ENCODE peak calls at places on chromosome 22, in six cellular contexts. One of them, this sample, is unnamed.

GRCh38 chr22:43481528-43482309 is 69.9 kb downstream of the MPPED1 start:
- DNase-seq in neural crest cell: no peak
- DNase-seq in BJ: no peak
- DNase-seq in HFF-Myc: no peak
- DNase-seq in dorsolateral prefrontal cortex: peak
- DNase-seq in glutamatergic neuron: no peak
- DNase-seq in this sample: no peak

GRCh38 chr22:47681766-47682165 is 919.3 kb downstream of the TBC1D22A start:
- DNase-seq in neural crest cell: no peak
- DNase-seq in HFF-Myc: no peak
- DNase-seq in BJ: no peak
- DNase-seq in dorsolateral prefrontal cortex: no peak
- DNase-seq in glutamatergic neuron: no peak
- DNase-seq in this sample: no peak

GRCh38 chr22:36775589-36775965 is 342 bp downstream of the IFT27 start:
- DNase-seq in HFF-Myc: no peak
- DNase-seq in BJ: no peak
- DNase-seq in neural crest cell: no peak
- DNase-seq in glutamatergic neuron: peak
- DNase-seq in dorsolateral prefrontal cortex: peak
- DNase-seq in this sample: no peak

GRCh38 chr22:49077586-49077985 is 750.1 kb downstream of the BRD1 start:
- DNase-seq in dorsolateral prefrontal cortex: no peak
- DNase-seq in neural crest cell: no peak
- DNase-seq in BJ: no peak
- DNase-seq in glutamatergic neuron: no peak
- DNase-seq in HFF-Myc: no peak
- DNase-seq in this sample: no peak

GRCh38 chr22:20131856-20132685 is 467 bp downstream of the ZDHHC8 start:
- DNase-seq in neural crest cell: no peak
- DNase-seq in HFF-Myc: no peak
- DNase-seq in dorsolateral prefrontal cortex: no peak
- DNase-seq in glutamatergic neuron: no peak
- DNase-seq in BJ: no peak
- DNase-seq in this sample: no peak

GRCh38 chr22:20057596-20058268 is 22.3 kb upstream of the DGCR8 start:
- DNase-seq in glutamatergic neuron: no peak
- DNase-seq in HFF-Myc: no peak
- DNase-seq in dorsolateral prefrontal cortex: no peak
- DNase-seq in BJ: no peak
- DNase-seq in neural crest cell: no peak
- DNase-seq in this sample: no peak

GRCh38 chr22:20430641-20431519 is 6.7 kb downstream of the SCARF2 start:
- DNase-seq in HFF-Myc: no peak
- DNase-seq in neural crest cell: peak
- DNase-seq in glutamatergic neuron: peak
- DNase-seq in BJ: no peak
- DNase-seq in dorsolateral prefrontal cortex: no peak
- DNase-seq in this sample: no peak

GRCh38 chr22:25081409-25081824 is 118.2 kb upstream of the CRYBB3 start:
- DNase-seq in neural crest cell: peak
- DNase-seq in glutamatergic neuron: peak
- DNase-seq in BJ: no peak
- DNase-seq in HFF-Myc: no peak
- DNase-seq in dorsolateral prefrontal cortex: no peak
- DNase-seq in this sample: no peak

GRCh38 chr22:44037519-44038370 is 13.6 kb downstream of the PARVB start:
- DNase-seq in BJ: peak
- DNase-seq in neural crest cell: no peak
- DNase-seq in HFF-Myc: peak
- DNase-seq in dorsolateral prefrontal cortex: peak
- DNase-seq in glutamatergic neuron: no peak
- DNase-seq in this sample: peak

GRCh38 chr22:39277135-39277607 is 32.4 kb upstream of the PDGFB start:
- DNase-seq in dorsolateral prefrontal cortex: no peak
- DNase-seq in HFF-Myc: no peak
- DNase-seq in glutamatergic neuron: no peak
- DNase-seq in neural crest cell: no peak
- DNase-seq in BJ: no peak
- DNase-seq in this sample: peak

GRCh38 chr22:40020956-40021355 is 26.2 kb downstream of the FAM83F start:
- DNase-seq in HFF-Myc: no peak
- DNase-seq in dorsolateral prefrontal cortex: no peak
- DNase-seq in neural crest cell: no peak
- DNase-seq in BJ: no peak
- DNase-seq in glutamatergic neuron: no peak
- DNase-seq in this sample: no peak

GRCh38 chr22:45007946-45008852 is 1.6 kb downstream of the PHF21B start:
- DNase-seq in dorsolateral prefrontal cortex: peak
- DNase-seq in glutamatergic neuron: peak
- DNase-seq in BJ: no peak
- DNase-seq in HFF-Myc: no peak
- DNase-seq in neural crest cell: peak
- DNase-seq in this sample: no peak

GRCh38 chr22:25153961-25154685 is 45.5 kb upstream of the CRYBB3 start:
- DNase-seq in glutamatergic neuron: no peak
- DNase-seq in neural crest cell: no peak
- DNase-seq in BJ: no peak
- DNase-seq in dorsolateral prefrontal cortex: no peak
- DNase-seq in HFF-Myc: no peak
- DNase-seq in this sample: no peak

GRCh38 chr22:24875862-24876506 is 70.0 kb downstream of the SGSM1 start:
- DNase-seq in BJ: no peak
- DNase-seq in HFF-Myc: no peak
- DNase-seq in glutamatergic neuron: no peak
- DNase-seq in neural crest cell: peak
- DNase-seq in dorsolateral prefrontal cortex: no peak
- DNase-seq in this sample: no peak

GRCh38 chr22:37932821-37933578 is 20.4 kb downstream of the C22orf23 start:
- DNase-seq in dorsolateral prefrontal cortex: no peak
- DNase-seq in neural crest cell: no peak
- DNase-seq in HFF-Myc: no peak
- DNase-seq in BJ: no peak
- DNase-seq in glutamatergic neuron: no peak
- DNase-seq in this sample: no peak

GRCh38 chr22:47176573-47177333 is 414.3 kb downstream of the TBC1D22A start:
- DNase-seq in dorsolateral prefrontal cortex: peak
- DNase-seq in neural crest cell: no peak
- DNase-seq in BJ: no peak
- DNase-seq in glutamatergic neuron: no peak
- DNase-seq in HFF-Myc: no peak
- DNase-seq in this sample: no peak

GRCh38 chr22:30047364-30047738 is 32.9 kb upstream of the HORMAD2 start:
- DNase-seq in HFF-Myc: no peak
- DNase-seq in glutamatergic neuron: no peak
- DNase-seq in dorsolateral prefrontal cortex: no peak
- DNase-seq in neural crest cell: no peak
- DNase-seq in BJ: no peak
- DNase-seq in this sample: no peak

GRCh38 chr22:35257321-35258143 is at the start of gene HMGXB4:
- DNase-seq in glutamatergic neuron: peak
- DNase-seq in neural crest cell: peak
- DNase-seq in dorsolateral prefrontal cortex: peak
- DNase-seq in HFF-Myc: peak
- DNase-seq in BJ: no peak
- DNase-seq in this sample: peak
- TF ChIP-seq CTCF in glutamatergic neuron: no peak
- TF ChIP-seq CTCF in neural crest cell: peak
- TF ChIP-seq CTCF in dorsolateral prefrontal cortex: peak
- TF ChIP-seq CTCF in HFF-Myc: no peak
- TF ChIP-seq CTCF in BJ: no peak
- TF ChIP-seq CTCF in this sample: no peak

GRCh38 chr22:50576070-50576469 is 2.2 kb downstream of the CPT1B start:
- DNase-seq in dorsolateral prefrontal cortex: no peak
- DNase-seq in glutamatergic neuron: peak
- DNase-seq in neural crest cell: peak
- DNase-seq in BJ: no peak
- DNase-seq in HFF-Myc: peak
- DNase-seq in this sample: no peak
- TF ChIP-seq CTCF in dorsolateral prefrontal cortex: no peak
- TF ChIP-seq CTCF in glutamatergic neuron: no peak
- TF ChIP-seq CTCF in neural crest cell: peak
- TF ChIP-seq CTCF in BJ: peak
- TF ChIP-seq CTCF in HFF-Myc: peak
- TF ChIP-seq CTCF in this sample: no peak

DNA sequence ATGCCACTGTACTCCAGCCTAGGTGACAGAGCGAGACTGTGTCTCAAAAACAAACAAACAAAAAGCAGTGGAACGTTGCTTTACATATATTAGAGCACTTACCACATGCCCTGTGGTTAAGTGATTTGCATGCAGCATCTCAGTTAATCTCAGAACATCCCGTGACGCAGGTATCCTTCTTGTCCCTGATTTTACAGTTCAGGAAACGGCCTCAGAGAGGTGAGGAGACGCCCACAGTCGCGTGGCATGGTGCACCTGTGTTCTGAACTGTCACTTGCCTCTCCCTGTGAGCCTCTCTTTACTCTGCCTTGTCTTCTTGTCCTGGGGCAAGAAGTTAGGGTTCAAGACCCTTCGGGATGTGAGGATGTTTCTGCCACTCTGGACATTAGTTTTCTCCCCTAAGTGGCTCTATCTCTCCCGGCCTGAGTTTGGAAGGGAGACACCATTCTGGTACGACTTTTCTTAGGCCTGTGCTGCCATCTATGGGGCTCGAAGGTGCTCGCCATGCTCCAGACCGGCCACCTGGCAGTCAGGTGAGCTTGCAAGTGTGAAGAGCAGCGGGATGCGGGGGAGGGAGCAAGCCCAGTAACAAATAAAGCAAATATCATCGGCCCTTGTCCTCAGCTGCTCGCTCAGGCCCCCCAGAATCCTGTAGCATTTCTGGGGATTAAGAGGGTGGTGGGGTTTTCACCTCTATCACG is 25.6 kb downstream of the YWHAH start:
- DNase-seq in neural crest cell: peak
- DNase-seq in dorsolateral prefrontal cortex: peak
- DNase-seq in glutamatergic neuron: peak
- DNase-seq in HFF-Myc: no peak
- DNase-seq in BJ: no peak
- DNase-seq in this sample: peak
- TF ChIP-seq CTCF in neural crest cell: peak
- TF ChIP-seq CTCF in dorsolateral prefrontal cortex: no peak
- TF ChIP-seq CTCF in glutamatergic neuron: no peak
- TF ChIP-seq CTCF in HFF-Myc: peak
- TF ChIP-seq CTCF in BJ: peak
- TF ChIP-seq CTCF in this sample: peak

GRCh38 chr22:22703715-22704114 is 59.3 kb downstream of the GGTLC2 start:
- DNase-seq in glutamatergic neuron: no peak
- DNase-seq in dorsolateral prefrontal cortex: no peak
- DNase-seq in HFF-Myc: no peak
- DNase-seq in BJ: no peak
- DNase-seq in neural crest cell: no peak
- DNase-seq in this sample: no peak

GRCh38 chr22:22700631-22701030 is 56.2 kb downstream of the GGTLC2 start:
- DNase-seq in neural crest cell: no peak
- DNase-seq in glutamatergic neuron: no peak
- DNase-seq in HFF-Myc: no peak
- DNase-seq in dorsolateral prefrontal cortex: no peak
- DNase-seq in BJ: no peak
- DNase-seq in this sample: no peak

GRCh38 chr22:22704156-22704946 is 59.9 kb downstream of the GGTLC2 start:
- DNase-seq in neural crest cell: no peak
- DNase-seq in HFF-Myc: no peak
- DNase-seq in glutamatergic neuron: no peak
- DNase-seq in dorsolateral prefrontal cortex: no peak
- DNase-seq in BJ: no peak
- DNase-seq in this sample: no peak

GRCh38 chr22:22702874-22703570 is 58.6 kb downstream of the GGTLC2 start:
- DNase-seq in dorsolateral prefrontal cortex: no peak
- DNase-seq in BJ: no peak
- DNase-seq in neural crest cell: no peak
- DNase-seq in glutamatergic neuron: no peak
- DNase-seq in HFF-Myc: no peak
- DNase-seq in this sample: no peak

GRCh38 chr22:22702159-22702873 is 57.9 kb downstream of the GGTLC2 start:
- DNase-seq in glutamatergic neuron: no peak
- DNase-seq in BJ: no peak
- DNase-seq in dorsolateral prefrontal cortex: no peak
- DNase-seq in HFF-Myc: no peak
- DNase-seq in neural crest cell: no peak
- DNase-seq in this sample: no peak
- TF ChIP-seq CTCF in glutamatergic neuron: no peak
- TF ChIP-seq CTCF in BJ: peak
- TF ChIP-seq CTCF in dorsolateral prefrontal cortex: no peak
- TF ChIP-seq CTCF in HFF-Myc: peak
- TF ChIP-seq CTCF in neural crest cell: peak
- TF ChIP-seq CTCF in this sample: no peak

GRCh38 chr22:42270178-42270511 is 308 bp downstream of the TCF20 start:
- DNase-seq in BJ: no peak
- DNase-seq in dorsolateral prefrontal cortex: no peak
- DNase-seq in neural crest cell: no peak
- DNase-seq in HFF-Myc: no peak
- DNase-seq in glutamatergic neuron: peak
- DNase-seq in this sample: no peak

GRCh38 chr22:42270512-42271190 is at the start of gene TCF20:
- DNase-seq in neural crest cell: peak
- DNase-seq in BJ: no peak
- DNase-seq in glutamatergic neuron: peak
- DNase-seq in HFF-Myc: no peak
- DNase-seq in dorsolateral prefrontal cortex: peak
- DNase-seq in this sample: no peak

GRCh38 chr22:42268852-42269406 is 1.5 kb downstream of the TCF20 start:
- DNase-seq in HFF-Myc: no peak
- DNase-seq in dorsolateral prefrontal cortex: no peak
- DNase-seq in glutamatergic neuron: no peak
- DNase-seq in BJ: no peak
- DNase-seq in neural crest cell: no peak
- DNase-seq in this sample: no peak

GRCh38 chr22:42271191-42271813 is 849 bp upstream of the TCF20 start:
- DNase-seq in neural crest cell: no peak
- DNase-seq in glutamatergic neuron: no peak
- DNase-seq in BJ: no peak
- DNase-seq in HFF-Myc: no peak
- DNase-seq in dorsolateral prefrontal cortex: no peak
- DNase-seq in this sample: no peak

GRCh38 chr22:42269407-42270177 is 861 bp downstream of the TCF20 start:
- DNase-seq in BJ: no peak
- DNase-seq in dorsolateral prefrontal cortex: no peak
- DNase-seq in HFF-Myc: no peak
- DNase-seq in glutamatergic neuron: peak
- DNase-seq in neural crest cell: peak
- DNase-seq in this sample: no peak
- TF ChIP-seq CTCF in BJ: no peak
- TF ChIP-seq CTCF in dorsolateral prefrontal cortex: no peak
- TF ChIP-seq CTCF in HFF-Myc: no peak
- TF ChIP-seq CTCF in glutamatergic neuron: peak
- TF ChIP-seq CTCF in neural crest cell: peak
- TF ChIP-seq CTCF in this sample: no peak